ENCODE peak calls at places on chromosomes 3 and 15, in four cellular contexts. G, W, O and V are unnamed samples.

GRCh38 chr15:91214675-91215590 is 114.9 kb downstream of the SV2B start:
- DNase-seq in G (no peak), W (no peak), O (no peak), V (no peak)

GRCh38 chr3:23648326-23648964 is 157.3 kb upstream of the UBE2E1 start:
- DNase-seq in G (no peak), W (no peak), O (no peak), V (peak)

GRCh38 chr3:13054705-13055285 is 18.4 kb downstream of the IQSEC1 start:
- DNase-seq in G (no peak), W (no peak), O (no peak), V (no peak)

GRCh38 chr15:101488300-101489164 is 975 bp downstream of the PCSK6 start:
- DNase-seq in G (no peak), W (no peak), O (no peak), V (no peak)

GRCh38 chr15:89936051-89936792 is 23.5 kb upstream of the ARPIN start:
- DNase-seq in G (no peak), W (no peak), O (no peak), V (no peak)

GRCh38 chr3:33885496-33885895 is 87.1 kb downstream of the PDCD6IP start:
- DNase-seq in G (no peak), W (no peak), O (no peak), V (no peak)

GRCh38 chr15:83935774-83936173 is 281.9 kb downstream of the ADAMTSL3 start:
- DNase-seq in G (no peak), W (no peak), O (no peak), V (no peak)

GRCh38 chr3:112966633-112967032 is 8.3 kb downstream of the CD200R1 start:
- DNase-seq in G (no peak), W (no peak), O (no peak), V (no peak)

GRCh38 chr3:175274474-175275218 is 415.5 kb downstream of the NAALADL2 start:
- DNase-seq in G (no peak), W (no peak), O (peak), V (no peak)

GRCh38 chr3:165643433-165643824 is 193.8 kb downstream of the BCHE start:
- DNase-seq in G (no peak), W (no peak), O (no peak), V (peak)

GRCh38 chr3:138673641-138674040 is 65.1 kb downstream of the FAIM start:
- DNase-seq in G (no peak), W (no peak), O (no peak), V (peak)

GRCh38 chr3:155494332-155494731 is 200.8 kb upstream of the STRIT1 start:
- DNase-seq in G (no peak), W (no peak), O (peak), V (no peak)

GRCh38 chr15:50821476-50821875 is 56.0 kb upstream of the SPPL2A start:
- DNase-seq in G (no peak), W (no peak), O (no peak), V (no peak)

GRCh38 chr3:35737527-35737926 is 98.2 kb downstream of the ARPP21 start:
- DNase-seq in G (no peak), W (no peak), O (no peak), V (no peak)

GRCh38 chr3:86785381-86785780 is 205.6 kb downstream of the VGLL3 start:
- DNase-seq in G (no peak), W (no peak), O (no peak), V (peak)
- TF ChIP-seq CTCF in G (no peak), W (no peak), O (no peak), V (peak)

DNA sequence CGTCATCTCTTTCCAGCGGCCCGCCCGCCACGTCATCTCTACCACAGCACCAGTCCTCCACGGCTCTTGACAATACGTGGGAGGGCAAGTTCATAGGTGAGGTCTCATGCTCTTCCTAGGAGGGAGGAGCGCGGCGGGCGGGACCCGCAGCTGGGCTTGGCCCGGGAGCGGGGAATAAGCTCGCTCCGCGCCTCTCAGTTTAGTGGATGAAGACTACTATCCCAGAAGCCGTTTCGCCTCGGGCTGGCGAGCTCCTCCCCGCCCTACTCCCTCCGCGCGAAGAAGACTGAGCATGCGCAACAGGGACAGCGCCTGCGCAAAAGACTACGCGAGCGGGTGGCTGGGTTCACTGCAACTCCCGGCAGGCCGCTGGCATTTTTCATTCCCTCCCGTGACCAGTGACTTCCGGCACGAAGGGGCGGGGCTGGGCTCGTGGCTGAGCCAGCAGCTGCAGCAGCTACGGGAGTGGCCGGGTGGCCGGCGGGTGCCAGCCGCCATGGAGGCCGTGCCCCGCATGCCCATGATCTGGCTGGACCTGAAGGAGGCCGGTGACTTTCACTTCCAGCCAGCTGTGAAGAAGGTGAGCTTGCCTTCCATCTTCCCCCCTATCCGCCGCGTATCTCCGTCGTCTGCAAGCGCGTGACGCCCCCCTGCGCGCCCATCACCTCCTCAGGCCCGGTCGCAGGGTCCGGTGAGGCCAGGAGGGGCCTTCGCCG is at the start of gene PTPN23:
- DNase-seq in G (peak), W (peak), O (peak), V (peak)
- TF ChIP-seq CTCF in G (no peak), W (no peak), O (no peak), V (no peak)

GRCh38 chr3:129393271-129393670 is 35.2 kb downstream of the EFCAB12 start:
- DNase-seq in G (no peak), W (no peak), O (no peak), V (no peak)
- TF ChIP-seq CTCF in G (no peak), W (no peak), O (no peak), V (no peak)

DNA sequence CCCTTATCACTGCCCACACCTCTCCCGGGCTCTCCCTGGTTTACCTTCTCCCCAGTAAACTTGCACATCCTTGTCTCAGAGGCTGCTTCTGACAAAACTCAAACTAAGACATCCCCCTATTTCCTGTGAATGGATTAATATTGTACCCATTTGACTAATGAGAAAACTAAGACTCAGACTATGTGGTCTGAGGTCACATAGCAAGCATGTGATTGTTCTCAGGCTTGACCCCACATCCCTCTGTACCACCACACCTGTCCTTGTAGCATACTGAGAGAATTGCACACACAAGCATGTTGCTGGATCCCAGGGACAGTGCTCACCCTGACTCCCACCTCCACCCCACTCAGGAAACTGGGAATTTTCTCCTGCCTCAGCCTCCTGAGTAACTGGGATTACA is 90.7 kb upstream of the HES1 start:
- DNase-seq in G (no peak), W (no peak), O (peak), V (no peak)
- TF ChIP-seq CTCF in G (no peak), W (no peak), O (no peak), V (no peak)